ENCODE peak calls at places on chromosomes 3 and 15, in four cellular contexts. A, N, V and Q are unnamed samples.

GRCh38 chr15:38701134-38701533 is 136.5 kb upstream of the RASGRP1 start:
- DNase-seq in A (no peak), N (no peak), V (no peak), Q (no peak)

GRCh38 chr3:38022887-38023709 is 6.3 kb downstream of the PLCD1 start:
- DNase-seq in A (no peak), N (no peak), V (no peak), Q (no peak)

GRCh38 chr3:127714151-127714571 is 41.4 kb downstream of the ABTB1 start:
- DNase-seq in A (no peak), N (no peak), V (no peak), Q (no peak)

GRCh38 chr3:38165722-38166387 is 518 bp downstream of the OXSR1 start:
- DNase-seq in A (no peak), N (peak), V (peak), Q (no peak)

GRCh38 chr3:103653996-103654395 is 1219.2 kb downstream of the ZPLD1 start:
- DNase-seq in A (no peak), N (no peak), V (no peak), Q (no peak)

GRCh38 chr15:95162967-95163531 is 931.7 kb downstream of the MCTP2 start:
- DNase-seq in A (no peak), N (peak), V (no peak), Q (peak)

GRCh38 chr3:197021231-197021630 is 8.4 kb downstream of the MELTF start:
- DNase-seq in A (no peak), N (no peak), V (no peak), Q (no peak)

GRCh38 chr3:175007316-175007715 is 148.2 kb downstream of the NAALADL2 start:
- DNase-seq in A (no peak), N (peak), V (no peak), Q (no peak)

GRCh38 chr3:44418549-44418948 is 58.9 kb downstream of the ZNF445 start:
- DNase-seq in A (no peak), N (no peak), V (no peak), Q (no peak)

GRCh38 chr3:161854232-161854771 is 357.7 kb downstream of the OTOL1 start:
- DNase-seq in A (no peak), N (peak), V (no peak), Q (peak)

GRCh38 chr3:46669191-46669999 is 24.1 kb downstream of the ALS2CL start:
- DNase-seq in A (no peak), N (no peak), V (no peak), Q (no peak)

GRCh38 chr15:39454189-39454986 is 126.5 kb upstream of the THBS1 start:
- DNase-seq in A (no peak), N (no peak), V (no peak), Q (no peak)

GRCh38 chr3:52240059-52240885 is 1.3 kb upstream of the TWF2 start:
- DNase-seq in A (peak), N (peak), V (peak), Q (no peak)

GRCh38 chr15:51368751-51369450 is 27.4 kb downstream of the GLDN start:
- DNase-seq in A (no peak), N (peak), V (no peak), Q (no peak)